ENCODE peak calls at places on chromosomes 4 and X, in six cellular contexts. One of them, this sample, is unnamed.

GRCh38 chr4:83149885-83150562 is 35.5 kb upstream of the PLAC8 start:
- DNase-seq in activated CD8-positive, alpha-beta T cell treated with anti-CD3 and anti-CD28 coated beads for 36 hours: no peak
- DNase-seq in activated T-helper 1 cell treated with anti-CD3 and anti-CD28 coated beads, Interleukin-2, amount 50 U/mL, for 16 hours: no peak
- DNase-seq in head of caudate nucleus: no peak
- DNase-seq in H7: no peak
- DNase-seq in effector memory CD8-positive, alpha-beta T cell: no peak
- DNase-seq in this sample: no peak

GRCh38 chr4:70705856-70706461 is 15.8 kb upstream of the RUFY3 start:
- DNase-seq in head of caudate nucleus: no peak
- DNase-seq in activated CD8-positive, alpha-beta T cell treated with anti-CD3 and anti-CD28 coated beads for 36 hours: no peak
- DNase-seq in H7: no peak
- DNase-seq in activated T-helper 1 cell treated with anti-CD3 and anti-CD28 coated beads, Interleukin-2, amount 50 U/mL, for 16 hours: no peak
- DNase-seq in effector memory CD8-positive, alpha-beta T cell: no peak
- DNase-seq in this sample: no peak

GRCh38 chrX:40612511-40612910 is 10.7 kb upstream of the MPC1L start:
- DNase-seq in H7: no peak
- DNase-seq in effector memory CD8-positive, alpha-beta T cell: no peak
- DNase-seq in activated CD8-positive, alpha-beta T cell treated with anti-CD3 and anti-CD28 coated beads for 36 hours: no peak
- DNase-seq in head of caudate nucleus: no peak
- DNase-seq in activated T-helper 1 cell treated with anti-CD3 and anti-CD28 coated beads, Interleukin-2, amount 50 U/mL, for 16 hours: no peak
- DNase-seq in this sample: no peak

GRCh38 chr4:2866891-2867290 is 23.2 kb downstream of the ADD1 start:
- DNase-seq in head of caudate nucleus: no peak
- DNase-seq in activated T-helper 1 cell treated with anti-CD3 and anti-CD28 coated beads, Interleukin-2, amount 50 U/mL, for 16 hours: no peak
- DNase-seq in activated CD8-positive, alpha-beta T cell treated with anti-CD3 and anti-CD28 coated beads for 36 hours: no peak
- DNase-seq in H7: no peak
- DNase-seq in effector memory CD8-positive, alpha-beta T cell: no peak
- DNase-seq in this sample: no peak

GRCh38 chr4:5120067-5120466 is 68.8 kb downstream of the STK32B start:
- DNase-seq in activated T-helper 1 cell treated with anti-CD3 and anti-CD28 coated beads, Interleukin-2, amount 50 U/mL, for 16 hours: no peak
- DNase-seq in activated CD8-positive, alpha-beta T cell treated with anti-CD3 and anti-CD28 coated beads for 36 hours: no peak
- DNase-seq in H7: no peak
- DNase-seq in effector memory CD8-positive, alpha-beta T cell: no peak
- DNase-seq in head of caudate nucleus: no peak
- DNase-seq in this sample: no peak

GRCh38 chr4:98314791-98315565 is 53.8 kb downstream of the RAP1GDS1 start:
- DNase-seq in effector memory CD8-positive, alpha-beta T cell: no peak
- DNase-seq in activated T-helper 1 cell treated with anti-CD3 and anti-CD28 coated beads, Interleukin-2, amount 50 U/mL, for 16 hours: no peak
- DNase-seq in H7: no peak
- DNase-seq in activated CD8-positive, alpha-beta T cell treated with anti-CD3 and anti-CD28 coated beads for 36 hours: no peak
- DNase-seq in head of caudate nucleus: no peak
- DNase-seq in this sample: no peak

GRCh38 chrX:40012800-40013682 is 84.7 kb downstream of the BCOR start:
- DNase-seq in activated T-helper 1 cell treated with anti-CD3 and anti-CD28 coated beads, Interleukin-2, amount 50 U/mL, for 16 hours: no peak
- DNase-seq in H7: peak
- DNase-seq in activated CD8-positive, alpha-beta T cell treated with anti-CD3 and anti-CD28 coated beads for 36 hours: peak
- DNase-seq in effector memory CD8-positive, alpha-beta T cell: peak
- DNase-seq in head of caudate nucleus: no peak
- DNase-seq in this sample: peak

GRCh38 chr4:53659737-53660136 is 68.5 kb upstream of the LNX1 start:
- DNase-seq in activated T-helper 1 cell treated with anti-CD3 and anti-CD28 coated beads, Interleukin-2, amount 50 U/mL, for 16 hours: no peak
- DNase-seq in effector memory CD8-positive, alpha-beta T cell: no peak
- DNase-seq in H7: no peak
- DNase-seq in head of caudate nucleus: no peak
- DNase-seq in activated CD8-positive, alpha-beta T cell treated with anti-CD3 and anti-CD28 coated beads for 36 hours: no peak
- DNase-seq in this sample: no peak

GRCh38 chrX:45847966-45848365 is 647.3 kb upstream of the DIPK2B start:
- DNase-seq in H7: no peak
- DNase-seq in head of caudate nucleus: no peak
- DNase-seq in effector memory CD8-positive, alpha-beta T cell: no peak
- DNase-seq in activated CD8-positive, alpha-beta T cell treated with anti-CD3 and anti-CD28 coated beads for 36 hours: no peak
- DNase-seq in activated T-helper 1 cell treated with anti-CD3 and anti-CD28 coated beads, Interleukin-2, amount 50 U/mL, for 16 hours: no peak
- DNase-seq in this sample: no peak

GRCh38 chrX:80335062-80335830 is 85.0 kb upstream of the TENT5D start:
- DNase-seq in activated CD8-positive, alpha-beta T cell treated with anti-CD3 and anti-CD28 coated beads for 36 hours: peak
- DNase-seq in H7: no peak
- DNase-seq in effector memory CD8-positive, alpha-beta T cell: no peak
- DNase-seq in head of caudate nucleus: no peak
- DNase-seq in activated T-helper 1 cell treated with anti-CD3 and anti-CD28 coated beads, Interleukin-2, amount 50 U/mL, for 16 hours: no peak
- DNase-seq in this sample: peak

GRCh38 chr4:52982246-52982950 is 120.3 kb downstream of the RASL11B start:
- DNase-seq in effector memory CD8-positive, alpha-beta T cell: no peak
- DNase-seq in activated T-helper 1 cell treated with anti-CD3 and anti-CD28 coated beads, Interleukin-2, amount 50 U/mL, for 16 hours: no peak
- DNase-seq in head of caudate nucleus: no peak
- DNase-seq in activated CD8-positive, alpha-beta T cell treated with anti-CD3 and anti-CD28 coated beads for 36 hours: no peak
- DNase-seq in H7: peak
- DNase-seq in this sample: no peak